ENCODE peak calls at places on chromosomes 7 and 10, in six cellular contexts. M is neural progenitor cell, Y is fibroblast of lung, V is GM23248, K is PC-3, E is hepatocyte. J is an unnamed sample.

GRCh38 chr10:16520900-16521299 is 779 bp downstream of the C1QL3 start:
- DNase-seq in Y (peak; percentile 14), M (peak; percentile 67), E (peak; percentile 51), V (peak; percentile 55), K (peak; percentile 1), J (no peak)

GRCh38 chr7:75596727-75597614 is 104.9 kb downstream of the SPDYE5 start:
- DNase-seq in Y (no peak), E (no peak), K (peak; percentile 75), V (peak; percentile 27), M (no peak), J (peak; percentile 62)

GRCh38 chr7:67788689-67789088 is 792.1 kb downstream of the TYW1 start:
- DNase-seq in E (peak; percentile 49), K (no peak), V (peak; percentile 39), M (peak; percentile 37), Y (peak; percentile 9), J (no peak)

GRCh38 chr10:126935263-126935946 is 30.2 kb downstream of the DOCK1 start:
- DNase-seq in K (peak; percentile 90), Y (no peak), M (no peak), E (no peak), V (peak; percentile 35), J (peak; percentile 26)

GRCh38 chr10:95214793-95215192 is 20.8 kb downstream of the ACSM6 start:
- DNase-seq in Y (no peak), V (peak; percentile 75), K (peak; percentile 87), M (no peak), E (no peak), J (no peak)

GRCh38 chr10:93267521-93267920 is 193.8 kb downstream of the CYP26A1 start:
- DNase-seq in E (no peak), K (no peak), M (no peak), Y (no peak), V (no peak), J (no peak)

GRCh38 chr7:68706291-68706690 is 892.0 kb upstream of the AUTS2 start:
- DNase-seq in M (no peak), E (no peak), Y (peak; percentile 57), K (no peak), V (peak; percentile 4), J (no peak)

GRCh38 chr7:124566576-124566975 is 199.0 kb downstream of the GPR37 start:
- DNase-seq in Y (peak; percentile 30), M (peak; percentile 34), K (peak; percentile 92), E (no peak), V (no peak), J (no peak)

GRCh38 chr7:2172311-2173183 is 60.2 kb downstream of the MAD1L1 start:
- DNase-seq in V (peak; percentile 78), Y (peak; percentile 98), M (no peak), K (peak; percentile 76), E (peak; percentile 83), J (peak; percentile 77)

GRCh38 chr7:12965767-12966166 is 278.3 kb downstream of the ARL4A start:
- DNase-seq in K (peak; percentile 19), Y (no peak), M (no peak), E (no peak), V (no peak), J (no peak)

GRCh38 chr7:159105845-159106614 is 38.6 kb downstream of the VIPR2 start:
- DNase-seq in E (no peak), Y (no peak), M (peak; percentile 81), V (no peak), K (peak; percentile 7), J (no peak)

GRCh38 chr10:99880071-99880835 is 97.8 kb downstream of the ABCC2 start:
- DNase-seq in E (no peak), V (no peak), Y (no peak), K (no peak), M (no peak), J (peak; percentile 81)

GRCh38 chr10:77587424-77587806 is 50.2 kb downstream of the KCNMA1 start:
- DNase-seq in M (peak; percentile 15), K (no peak), E (peak; percentile 57), Y (no peak), V (no peak), J (no peak)

GRCh38 chr7:93594250-93594649 is 19.7 kb upstream of the CALCR start:
- DNase-seq in Y (no peak), M (no peak), V (no peak), E (no peak), K (no peak), J (no peak)

GRCh38 chr10:105797234-105797890 is 1156.3 kb downstream of the SORCS3 start:
- DNase-seq in E (peak; percentile 62), V (peak; percentile 15), Y (no peak), K (peak; percentile 58), M (peak; percentile 54), J (peak; percentile 1)

GRCh38 chr10:119526606-119527592 is 15.6 kb downstream of the RGS10 start:
- DNase-seq in M (no peak), K (no peak), V (no peak), E (no peak), Y (no peak), J (no peak)

GRCh38 chr10:115932099-115932498 is 340.9 kb downstream of the GFRA1 start:
- DNase-seq in K (no peak), E (no peak), M (no peak), Y (no peak), V (no peak), J (no peak)

GRCh38 chr10:133324198-133324792 is 12.4 kb downstream of the CALY start:
- DNase-seq in Y (peak; percentile 82), V (peak; percentile 72), M (peak; percentile 92), K (peak; percentile 36), E (peak; percentile 86), J (peak; percentile 22)

GRCh38 chr7:82945056-82945455 is 217.6 kb downstream of the PCLO start:
- DNase-seq in V (no peak), E (no peak), K (peak; percentile 41), Y (no peak), M (no peak), J (no peak)

GRCh38 chr7:30813466-30813865 is 42.2 kb downstream of the MINDY4 start:
- DNase-seq in K (no peak), V (no peak), M (no peak), E (no peak), Y (no peak), J (no peak)

GRCh38 chr10:44881639-44882038 is 29.5 kb upstream of the TMEM72 start:
- DNase-seq in M (no peak), V (no peak), E (no peak), Y (no peak), K (no peak), J (no peak)

GRCh38 chr7:40716052-40716451 is 581.2 kb downstream of the SUGCT start:
- DNase-seq in Y (peak; percentile 19), V (peak; percentile 31), K (no peak), M (no peak), E (no peak), J (no peak)
- H3K4me2 ChIP-seq in Y (no peak overlapping the region), V (peak overlapping the region; percentile 60), K (no peak overlapping the region), M (no peak overlapping the region), E (no peak overlapping the region), J (no peak overlapping the region)

GRCh38 chr7:42235734-42236133 is 1.3 kb downstream of the GLI3 start:
- DNase-seq in K (no peak), E (peak; percentile 21), V (peak; percentile 47), M (peak; percentile 39), Y (peak; percentile 70), J (no peak)

GRCh38 chr7:42237162-42237821 is at the start of gene GLI3:
- DNase-seq in V (peak; percentile 93), K (peak; percentile 88), Y (peak; percentile 96), E (peak; percentile 89), M (peak; percentile 96), J (peak; percentile 90)

GRCh38 chr7:42236266-42237161 is 495 bp downstream of the GLI3 start:
- DNase-seq in E (peak; percentile 73), V (peak; percentile 85), K (peak; percentile 55), M (peak; percentile 80), Y (peak; percentile 74), J (peak; percentile 66)

GRCh38 chr7:42238709-42239395 is 1.8 kb upstream of the GLI3 start:
- DNase-seq in Y (peak; percentile 83), E (peak; percentile 64), M (peak; percentile 59), K (peak; percentile 41), V (peak; percentile 91), J (peak; percentile 89)

GRCh38 chr7:42237891-42238531 is 1.0 kb upstream of the GLI3 start:
- DNase-seq in E (peak; percentile 75), Y (peak; percentile 76), K (no peak), V (peak; percentile 81), M (peak; percentile 88), J (peak; percentile 65)
- TF ChIP-seq EZH2 in E (no peak), Y (no peak), K (no peak), V (no peak), M (no peak), J (no peak)

DNA sequence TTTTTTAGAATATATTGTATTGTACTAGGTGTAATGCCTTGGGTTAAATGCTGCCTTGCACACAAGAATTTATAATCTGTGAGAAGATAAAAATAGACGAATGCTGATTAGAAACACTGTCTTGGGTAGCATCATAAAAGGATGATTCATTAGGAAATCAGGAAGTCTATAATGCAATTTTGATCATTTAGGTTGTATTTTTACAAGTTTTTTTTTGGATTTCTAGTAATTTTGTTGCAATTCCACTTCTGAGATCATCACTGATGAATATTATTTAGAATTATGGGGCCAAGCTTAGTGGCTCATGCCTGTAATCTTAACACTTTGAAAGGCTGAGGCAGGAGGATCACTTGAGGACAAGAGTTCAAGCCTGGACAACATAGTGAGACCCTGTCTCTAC is 29.6 kb downstream of the WBP1L start:
- DNase-seq in Y (no peak), M (no peak), K (no peak), E (no peak), V (peak; percentile 59), J (no peak)
- H3K4me1 ChIP-seq in Y (peaks cover 29% of the 10 kb centered on the region), M (peaks cover 47% of the 10 kb centered on the region), K (peaks cover 14% of the 10 kb centered on the region), E (peaks cover 62% of the 10 kb centered on the region), V (peaks cover 40% of the 10 kb centered on the region), J (peaks cover 51% of the 10 kb centered on the region)

GRCh38 chr10:35192645-35193249 is 66.1 kb downstream of the CREM start:
- DNase-seq in K (no peak), Y (no peak), V (no peak), M (no peak), E (no peak), J (no peak)

GRCh38 chr10:35195361-35196306 is 69.0 kb downstream of the CREM start:
- DNase-seq in K (peak; percentile 99), Y (peak; percentile 99), M (peak; percentile 81), E (peak; percentile 88), V (peak; percentile 97), J (peak; percentile 99)

GRCh38 chr10:35194906-35195305 is 68.3 kb downstream of the CREM start:
- DNase-seq in K (peak; percentile 37), M (no peak), E (peak; percentile 38), Y (peak; percentile 87), V (peak; percentile 56), J (peak; percentile 71)

GRCh38 chr10:35191523-35191922 is 64.9 kb downstream of the CREM start:
- DNase-seq in K (no peak), Y (no peak), M (no peak), E (no peak), V (peak; percentile 59), J (peak; percentile 57)

DNA sequence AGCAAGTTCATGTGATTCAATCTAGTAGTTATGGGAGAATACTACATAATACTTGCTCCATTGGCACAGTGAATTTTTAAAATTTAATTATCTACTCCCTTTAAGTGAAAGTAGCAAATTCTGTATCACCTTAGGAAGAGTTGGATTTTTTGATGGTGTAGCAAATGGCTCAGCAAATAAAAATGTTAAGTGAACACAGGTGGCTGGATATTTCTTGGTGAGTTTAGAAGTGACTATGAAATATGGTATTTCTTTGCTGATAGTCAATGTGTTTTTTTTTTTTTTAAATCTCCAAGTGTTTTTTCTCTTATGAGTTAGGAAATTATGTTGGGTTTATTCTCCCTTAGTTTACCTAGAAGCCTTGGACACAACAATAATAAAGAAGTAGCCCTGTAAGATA is 67.8 kb downstream of the CREM start:
- DNase-seq in Y (no peak), K (no peak), E (no peak), V (peak; percentile 49), M (no peak), J (no peak)
- H3K4me2 ChIP-seq in Y (no peak overlapping the region), K (no peak overlapping the region), E (peak overlapping the region; percentile 71), V (peak overlapping the region; percentile 92), M (no peak overlapping the region), J (no peak overlapping the region)

GRCh38 chr7:38630720-38631673 is at the start of gene AMPH:
- DNase-seq in Y (peak; percentile 53), V (peak; percentile 80), E (peak; percentile 57), K (no peak), M (peak; percentile 92), J (peak; percentile 45)
- TF ChIP-seq EZH2 in Y (no peak), V (no peak), E (peak; percentile 78), K (peak; percentile 69), M (peak; percentile 49), J (no peak)

J was measured in endothelial cell of umbilical vein.